ENCODE peak calls at places on chromosomes 6 and 20, in six cellular contexts. V is activated T-helper 1 cell treated with anti-CD3 and anti-CD28 coated beads, Interleukin-12 subunit alpha, Interleukin-12 subunit beta, Interleukin-2, Interleukin-4 antibody, amounts not matched to agents 30 ng/mL and 10 ng/mL and 1 ng/mL, durations not matched to agents 14 hours and 24 hours and 36 hours; X is esophagus squamous epithelium; L is activated naive CD4-positive, alpha-beta T cell treated with Interleukin-2 at 50 U/mL for 16 hours; M is activated gamma-delta T cell; K is GM19239. Y is an unnamed sample.

GRCh38 chr20:20571068-20571780 is 141.2 kb downstream of the RALGAPA2 start:
- DNase-seq in K (no peak), L (no peak), M (no peak), V (no peak), X (no peak), Y (no peak)

GRCh38 chr6:145669627-145670034 is 65.7 kb downstream of the EPM2A start:
- DNase-seq in V (no peak), X (no peak), M (no peak), K (no peak), L (no peak), Y (no peak)

GRCh38 chr6:7745942-7746341 is 20.0 kb downstream of the BMP6 start:
- DNase-seq in K (no peak), X (no peak), M (no peak), V (no peak), L (no peak), Y (no peak)

GRCh38 chr6:112620832-112621569 is 273.9 kb downstream of the RFPL4B start:
- DNase-seq in K (no peak), V (no peak), M (no peak), L (no peak), X (no peak), Y (no peak)

GRCh38 chr6:108616544-108616943 is 55.8 kb downstream of the FOXO3 start:
- DNase-seq in M (no peak), L (no peak), K (no peak), X (no peak), V (no peak), Y (no peak)

GRCh38 chr20:11118802-11119380 is 445.1 kb upstream of the JAG1 start:
- DNase-seq in L (no peak), X (no peak), K (no peak), V (no peak), M (no peak), Y (no peak)

GRCh38 chr20:43744121-43744520 is 17.3 kb upstream of the GTSF1L start:
- DNase-seq in M (no peak), L (no peak), V (no peak), X (no peak), K (no peak), Y (no peak)

GRCh38 chr6:33190504-33191107 is 1.7 kb downstream of the COL11A2 start:
- DNase-seq in M (no peak), K (no peak), L (no peak), X (no peak), V (no peak), Y (no peak)

GRCh38 chr20:414161-414560 is 6.1 kb downstream of the RBCK1 start:
- DNase-seq in L (no peak), V (no peak), K (no peak), X (no peak), M (no peak), Y (no peak)

GRCh38 chr6:78861509-78861908 is 5.8 kb upstream of the IRAK1BP1 start:
- DNase-seq in K (no peak), M (no peak), V (no peak), L (no peak), X (no peak), Y (no peak)

GRCh38 chr6:36322591-36322990 is 14.1 kb downstream of the BNIP5 start:
- DNase-seq in V (no peak), M (no peak), K (no peak), L (no peak), X (no peak), Y (no peak)

GRCh38 chr6:152685819-152686218 is 11.9 kb upstream of the MYCT1 start:
- DNase-seq in K (no peak), M (no peak), X (no peak), V (no peak), L (no peak), Y (no peak)

GRCh38 chr20:24984963-24985640 is 7.4 kb downstream of the APMAP start:
- DNase-seq in L (no peak), M (no peak), V (no peak), K (no peak), X (no peak), Y (no peak)

GRCh38 chr6:15472626-15473025 is 190.2 kb downstream of the DTNBP1 start:
- DNase-seq in K (no peak), L (no peak), X (no peak), V (no peak), M (no peak), Y (no peak)